ENCODE peak calls at places on chromosomes 6 and 20, in four cellular contexts. B, F, G and O are unnamed samples.

GRCh38 chr6:1993049-1993448 is 252.4 kb downstream of the GMDS start:
- DNase-seq in B (no peak), F (no peak), G (peak; percentile 7), O (no peak)

GRCh38 chr6:133707456-133707855 is 181.5 kb upstream of the TCF21 start:
- DNase-seq in B (no peak), F (no peak), G (peak; percentile 94), O (no peak)

GRCh38 chr6:126228001-126228791 is 111.7 kb upstream of the CENPW start:
- DNase-seq in B (no peak), G (no peak), F (peak; percentile 26), O (no peak)

GRCh38 chr6:80376411-80376810 is 269.9 kb downstream of the BCKDHB start:
- DNase-seq in B (no peak), F (no peak), G (peak; percentile 39), O (no peak)

GRCh38 chr6:167576050-167576741 is 250.5 kb upstream of the AFDN start:
- DNase-seq in F (no peak), B (peak; percentile 25), G (no peak), O (peak; percentile 67)

GRCh38 chr6:157271911-157272310 is 51.4 kb downstream of the TMEM242 start:
- DNase-seq in G (no peak), F (no peak), B (no peak), O (peak; percentile 58)

GRCh38 chr6:106525885-106526280 is 103.4 kb downstream of the RTN4IP1 start:
- DNase-seq in B (no peak), G (no peak), F (no peak), O (no peak)

GRCh38 chr6:38423746-38424145 is 216.0 kb downstream of the BTBD9 start:
- DNase-seq in B (no peak), F (no peak), G (no peak), O (no peak)

GRCh38 chr20:22491188-22491500 is 93.2 kb downstream of the FOXA2 start:
- DNase-seq in F (no peak), G (no peak), B (no peak), O (no peak)

GRCh38 chr20:22495172-22495571 is 89.2 kb downstream of the FOXA2 start:
- DNase-seq in B (no peak), G (no peak), F (no peak), O (no peak)

GRCh38 chr20:22492497-22492896 is 91.9 kb downstream of the FOXA2 start:
- DNase-seq in F (no peak), G (no peak), B (no peak), O (no peak)

GRCh38 chr20:22489614-22490286 is 94.6 kb downstream of the FOXA2 start:
- DNase-seq in G (no peak), B (no peak), F (no peak), O (no peak)

DNA sequence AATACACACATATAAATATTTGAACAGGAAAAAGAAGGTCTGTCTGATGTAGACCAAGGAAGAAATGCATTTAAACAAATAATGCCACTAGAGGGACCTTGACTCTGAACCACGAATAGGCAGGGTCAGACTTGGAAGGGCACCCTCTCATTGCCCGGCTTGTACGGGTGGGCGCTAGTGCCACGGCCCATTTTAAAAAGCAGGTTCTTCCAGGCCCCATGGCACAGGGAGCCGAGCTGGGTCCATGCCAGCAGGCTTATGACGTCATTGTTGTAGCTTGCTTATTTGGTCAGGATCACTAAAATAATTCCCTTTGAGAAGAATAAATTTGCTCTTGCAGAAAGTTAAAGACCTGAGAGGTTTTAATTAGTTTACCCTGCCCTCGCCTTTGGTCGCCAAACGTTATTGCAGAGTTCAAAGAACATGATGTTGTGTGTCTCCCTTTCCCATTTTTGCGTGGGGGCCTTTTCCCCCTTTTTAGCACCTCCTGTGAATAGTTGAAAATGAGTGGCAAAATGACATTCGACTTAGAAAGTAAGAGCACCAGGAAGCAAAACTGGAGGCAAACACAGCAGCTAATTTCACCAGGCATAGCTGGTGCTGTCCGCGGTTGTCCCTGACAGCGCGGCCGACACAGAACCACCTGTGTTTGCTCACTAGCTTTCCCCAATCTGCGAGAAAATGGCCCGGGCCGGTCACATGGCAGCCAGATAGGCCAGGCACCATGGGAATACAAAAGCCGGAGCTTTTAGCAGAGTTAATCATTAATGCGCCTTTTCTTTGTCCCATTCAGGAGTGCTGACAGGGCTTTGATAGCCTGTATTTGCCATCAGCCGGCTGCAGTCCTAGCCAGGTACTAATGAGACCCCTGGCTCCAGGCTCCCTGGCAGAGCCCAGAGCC is 93.8 kb downstream of the FOXA2 start:
- DNase-seq in F (no peak), G (no peak), B (no peak), O (no peak)
- TF ChIP-seq CTCF in F (no peak), G (no peak), B (no peak), O (no peak)

DNA sequence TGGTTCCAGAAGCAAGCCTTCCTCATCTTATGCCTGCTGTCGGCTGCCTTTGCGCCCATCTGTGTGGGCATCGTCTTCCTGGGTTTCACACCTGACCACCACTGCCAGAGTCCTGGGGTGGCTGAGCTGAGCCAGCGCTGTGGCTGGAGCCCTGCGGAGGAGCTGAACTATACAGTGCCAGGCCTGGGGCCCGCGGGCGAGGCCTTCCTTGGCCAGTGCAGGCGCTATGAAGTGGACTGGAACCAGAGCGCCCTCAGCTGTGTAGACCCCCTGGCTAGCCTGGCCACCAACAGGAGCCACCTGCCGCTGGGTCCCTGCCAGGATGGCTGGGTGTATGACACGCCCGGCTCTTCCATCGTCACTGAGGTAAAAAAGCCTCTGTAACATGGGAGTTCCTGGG is 366 bp downstream of the SLC22A1 start:
- DNase-seq in B (no peak), F (peak; percentile 8), G (no peak), O (no peak)
- TF ChIP-seq CTCF in B (no peak), F (no peak), G (no peak), O (no peak)

GRCh38 chr20:44888226-44889103 is 3.0 kb downstream of the YWHAB start:
- DNase-seq in G (no peak), B (no peak), F (no peak), O (no peak)
- TF ChIP-seq CTCF in G (peak; percentile 35), B (no peak), F (no peak), O (no peak)

GRCh38 chr20:3000852-3001523 is 42.4 kb upstream of the GNRH2 start:
- DNase-seq in G (peak; percentile 53), B (no peak), F (no peak), O (no peak)
- TF ChIP-seq CTCF in G (no peak), B (no peak), F (peak; percentile 17), O (no peak)

DNA sequence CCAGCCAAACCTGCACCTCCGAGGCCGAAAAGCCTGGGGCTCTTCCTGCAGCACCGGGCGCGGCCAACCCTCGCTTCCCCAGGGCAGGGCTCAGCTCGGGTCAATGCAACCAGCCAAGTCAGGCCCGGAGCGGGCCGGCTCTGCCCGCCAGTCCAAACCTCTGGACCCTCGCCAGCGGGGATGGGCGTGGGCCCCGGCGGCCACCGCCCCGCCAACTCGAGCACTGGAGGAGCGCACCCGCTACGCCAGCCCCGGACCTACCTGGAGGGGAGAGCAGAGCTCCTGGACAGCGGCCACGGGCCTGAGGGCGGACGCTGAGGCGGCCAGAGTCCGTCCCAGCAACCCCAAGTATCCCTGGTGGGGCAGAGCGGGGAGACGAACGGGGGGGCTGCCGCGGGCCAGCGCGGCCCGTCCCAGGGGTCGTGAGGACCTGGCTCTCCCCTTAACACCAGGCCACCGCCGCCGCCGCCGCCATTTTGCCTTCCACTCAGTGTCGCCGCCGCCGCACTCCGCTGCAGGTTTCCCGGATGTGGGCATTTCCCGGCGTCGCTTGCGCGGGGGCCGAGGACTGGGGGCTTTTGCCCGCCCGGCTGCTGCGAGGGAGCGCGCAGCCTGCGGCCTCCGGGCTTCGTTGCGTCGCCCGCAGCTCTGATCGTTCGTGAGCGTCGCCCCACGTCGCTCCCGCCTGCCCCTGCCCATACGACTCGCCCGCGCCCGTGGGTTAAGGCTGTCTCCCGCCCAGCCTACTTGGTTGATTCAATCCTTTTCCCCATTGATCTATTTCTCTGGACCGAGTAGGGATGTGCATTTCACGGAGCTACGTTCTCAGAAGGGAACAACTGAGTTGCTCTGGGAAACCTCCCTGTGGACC is at the start of gene LATS1:
- DNase-seq in B (peak; percentile 92), F (peak; percentile 85), G (peak; percentile 70), O (peak; percentile 98)
- TF ChIP-seq CTCF in B (no peak), F (no peak), G (no peak), O (no peak)

DNA sequence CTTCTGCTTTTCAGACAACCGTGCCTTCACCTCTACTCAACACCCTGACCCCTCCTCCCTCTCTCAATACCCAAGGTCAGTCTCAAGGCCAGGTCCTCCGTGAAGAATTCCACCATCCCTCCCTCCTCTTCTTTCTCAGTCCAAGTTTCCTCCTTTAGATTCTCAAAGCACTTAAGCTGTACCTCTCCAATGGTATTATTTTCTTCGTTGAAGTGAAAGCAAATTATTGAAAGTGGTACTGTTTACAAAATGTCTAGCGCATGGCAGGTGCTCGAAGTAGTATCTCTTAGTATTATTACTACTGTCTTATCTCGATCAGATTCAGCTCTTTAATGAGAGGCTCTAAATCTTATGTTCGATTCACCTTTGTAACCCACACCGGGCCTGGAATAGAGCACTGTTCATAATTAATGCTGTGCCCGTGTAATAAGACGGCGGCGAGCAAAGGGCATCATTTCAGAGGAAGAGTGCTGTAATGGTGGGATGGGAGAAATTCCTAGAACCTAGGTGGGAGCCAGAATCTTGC is 593 bp upstream of the RALGAPB start:
- DNase-seq in B (no peak), F (no peak), G (no peak), O (no peak)
- TF ChIP-seq CTCF in B (no peak), F (no peak), G (no peak), O (no peak)

DNA sequence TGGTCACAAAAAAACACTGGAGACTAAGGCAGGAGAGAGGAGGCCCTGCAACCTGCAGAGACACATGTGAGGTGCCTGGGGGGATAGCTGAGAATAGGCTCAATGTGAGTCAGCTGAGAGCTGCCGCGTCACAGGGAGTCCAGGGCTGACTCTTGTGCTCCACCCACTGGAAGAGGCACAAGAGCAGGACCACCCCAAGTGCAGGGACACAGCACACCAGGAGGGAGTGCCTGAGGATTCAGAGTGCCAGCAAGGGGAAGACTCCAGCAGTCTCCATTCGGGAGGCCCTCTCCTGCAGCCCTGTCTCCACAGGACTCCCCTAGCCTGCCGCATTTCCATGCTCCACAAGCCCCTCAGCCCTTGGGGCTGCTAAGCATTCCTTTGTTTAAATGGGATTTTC is 105.5 kb downstream of the HUS1B start:
- DNase-seq in G (peak; percentile 65), B (no peak), F (no peak), O (no peak)
- TF ChIP-seq CTCF in G (peak; percentile 60), B (no peak), F (no peak), O (no peak)

GRCh38 chr6:98039876-98040605 is 757.0 kb upstream of the MMS22L start:
- DNase-seq in F (no peak), G (no peak), B (no peak), O (no peak)
- TF ChIP-seq CTCF in F (no peak), G (peak; percentile 57), B (no peak), O (no peak)

GRCh38 chr6:52505726-52506501 is 70.9 kb downstream of the TRAM2 start:
- DNase-seq in G (no peak), F (no peak), B (no peak), O (peak; percentile 76)

GRCh38 chr6:52503853-52504777 is 72.7 kb downstream of the TRAM2 start:
- DNase-seq in G (peak; percentile 85), B (peak; percentile 92), F (peak; percentile 71), O (peak; percentile 95)

GRCh38 chr6:52502306-52503029 is 74.4 kb downstream of the TRAM2 start:
- DNase-seq in B (no peak), F (no peak), G (no peak), O (no peak)

GRCh38 chr6:52504778-52505127 is 72.1 kb downstream of the TRAM2 start:
- DNase-seq in F (no peak), B (no peak), G (no peak), O (no peak)

GRCh38 chr6:52503344-52503747 is 73.5 kb downstream of the TRAM2 start:
- DNase-seq in F (no peak), G (no peak), B (no peak), O (no peak)
- TF ChIP-seq CTCF in F (no peak), G (peak; percentile 55), B (no peak), O (no peak)